ENCODE peak calls at places on chromosomes 11 and 22, in nine cellular contexts. K is NCI-H345, Y is LoVo, S is GM23338, I is left cardiac atrium, E is hepatocyte, Z is NCI-H146, L is GM13976, V is prostate gland. G is an unnamed sample.

GRCh38 chr22:36433318-36434231 is 45.8 kb upstream of the MYH9 start:
- DNase-seq in K (peak; percentile 86), Y (no peak), S (peak; percentile 55), I (no peak), E (no peak), Z (peak; percentile 94), L (no peak), V (peak; percentile 22), G (peak; percentile 28)

GRCh38 chr11:134398644-134399292 is 13.3 kb downstream of the B3GAT1 start:
- DNase-seq in K (no peak), Y (no peak), S (no peak), I (no peak), E (no peak), Z (no peak), L (no peak), V (no peak), G (no peak)

GRCh38 chr22:22397292-22397870 is 111.2 kb downstream of the ZNF280B start:
- DNase-seq in K (peak; percentile 18), Y (peak; percentile 48), S (peak; percentile 15), I (peak; percentile 41), E (no peak), Z (peak; percentile 65), L (no peak), V (no peak), G (no peak)

GRCh38 chr11:92596596-92597317 is 372.1 kb downstream of the FAT3 start:
- DNase-seq in K (no peak), Y (no peak), S (no peak), I (no peak), E (no peak), Z (no peak), L (no peak), V (no peak), G (no peak)

GRCh38 chr11:34531663-34532062 is 18.1 kb upstream of the ELF5 start:
- DNase-seq in K (no peak), Y (no peak), S (no peak), I (no peak), E (no peak), Z (no peak), L (no peak), V (no peak), G (no peak)

GRCh38 chr11:75563978-75564552 is 2.0 kb downstream of the SERPINH1 start:
- DNase-seq in K (no peak), Y (no peak), S (peak; percentile 91), I (peak; percentile 80), E (peak; percentile 90), Z (no peak), L (no peak), V (no peak), G (no peak)

GRCh38 chr22:41857160-41857859 is 24.4 kb downstream of the SREBF2 start:
- DNase-seq in K (peak; percentile 10), Y (no peak), S (peak; percentile 91), I (peak; percentile 41), E (peak; percentile 47), Z (peak; percentile 39), L (peak; percentile 63), V (peak; percentile 29), G (peak; percentile 35)

GRCh38 chr11:132777067-132777975 is 755.0 kb downstream of the OPCML start:
- DNase-seq in K (no peak), Y (no peak), S (no peak), I (no peak), E (no peak), Z (no peak), L (no peak), V (no peak), G (no peak)

GRCh38 chr22:38177926-38178604 is 3.6 kb downstream of the PLA2G6 start:
- DNase-seq in K (peak; percentile 35), Y (peak; percentile 90), S (peak; percentile 33), I (no peak), E (peak; percentile 80), Z (peak; percentile 29), L (no peak), V (peak; percentile 86), G (no peak)

GRCh38 chr11:85810871-85811611 is at the start of gene SYTL2:
- DNase-seq in K (peak; percentile 72), Y (peak; percentile 72), S (peak; percentile 86), I (peak; percentile 75), E (peak; percentile 83), Z (peak; percentile 73), L (peak; percentile 78), V (peak; percentile 70), G (peak; percentile 61)